ENCODE peak calls at places on chromosome 20, in eight cellular contexts. N is A549, X is HCT116, R is HepG2, U is endothelial cell of umbilical vein, W is K562, Z is H1, Y is GM12878. D is an unnamed sample.

GRCh38 chr20:24102749-24103148 is 114.2 kb upstream of the GGTLC1 start:
- DNase-seq in N (no peak), X (no peak), R (no peak), U (peak), W (no peak), Z (no peak), Y (no peak), D (no peak)

GRCh38 chr20:23002276-23002675 is 32.8 kb upstream of the SSTR4 start:
- DNase-seq in N (no peak), X (no peak), R (no peak), U (no peak), W (no peak), Z (no peak), Y (no peak), D (no peak)

GRCh38 chr20:34701405-34702085 is 2.6 kb upstream of the TP53INP2 start:
- DNase-seq in N (no peak), X (no peak), R (peak), U (no peak), W (no peak), Z (no peak), Y (no peak), D (no peak)

GRCh38 chr20:57313951-57314350 is 15.7 kb upstream of the SPO11 start:
- DNase-seq in N (no peak), X (no peak), R (no peak), U (no peak), W (no peak), Z (no peak), Y (no peak), D (no peak)

GRCh38 chr20:32216396-32217142 is 8.9 kb downstream of the POFUT1 start:
- DNase-seq in N (no peak), X (no peak), R (no peak), U (peak), W (no peak), Z (no peak), Y (no peak), D (no peak)

GRCh38 chr20:805713-806112 is 27.8 kb upstream of the FAM110A start:
- DNase-seq in N (no peak), X (peak), R (no peak), U (no peak), W (no peak), Z (no peak), Y (no peak), D (peak)

GRCh38 chr20:34390769-34391447 is 27.8 kb downstream of the ITCH start:
- DNase-seq in N (peak), X (peak), R (peak), U (peak), W (peak), Z (no peak), Y (no peak), D (peak)

GRCh38 chr20:10521068-10521834 is 86.1 kb downstream of the SLX4IP start:
- DNase-seq in N (peak), X (no peak), R (peak), U (peak), W (no peak), Z (no peak), Y (no peak), D (peak)

GRCh38 chr20:44837949-44838348 is 27.6 kb upstream of the RIMS4 start:
- DNase-seq in N (no peak), X (no peak), R (no peak), U (no peak), W (no peak), Z (no peak), Y (no peak), D (no peak)

GRCh38 chr20:47776639-47777038 is 8.6 kb downstream of the SULF2 start:
- DNase-seq in N (no peak), X (no peak), R (no peak), U (no peak), W (no peak), Z (no peak), Y (no peak), D (no peak)

GRCh38 chr20:7879883-7880282 is 60.4 kb downstream of the HAO1 start:
- DNase-seq in N (no peak), X (no peak), R (peak), U (no peak), W (no peak), Z (no peak), Y (no peak), D (peak)

GRCh38 chr20:47124235-47124717 is 229.6 kb downstream of the EYA2 start:
- DNase-seq in N (no peak), X (no peak), R (no peak), U (no peak), W (no peak), Z (no peak), Y (no peak), D (peak)

GRCh38 chr20:58112017-58112781 is 116.3 kb downstream of the ANKRD60 start:
- DNase-seq in N (peak), X (no peak), R (no peak), U (no peak), W (no peak), Z (no peak), Y (peak), D (peak)

GRCh38 chr20:55782861-55783260 is 222.5 kb downstream of the CBLN4 start:
- DNase-seq in N (no peak), X (no peak), R (no peak), U (no peak), W (no peak), Z (no peak), Y (no peak), D (no peak)

GRCh38 chr20:17281478-17281877 is 54.6 kb downstream of the PCSK2 start:
- DNase-seq in N (no peak), X (peak), R (peak), U (no peak), W (peak), Z (peak), Y (no peak), D (peak)

GRCh38 chr20:13670160-13670559 is 31.4 kb upstream of the TASP1 start:
- DNase-seq in N (no peak), X (no peak), R (no peak), U (no peak), W (no peak), Z (peak), Y (no peak), D (no peak)

GRCh38 chr20:44075191-44075949 is 111.6 kb downstream of the JPH2 start:
- DNase-seq in N (no peak), X (no peak), R (no peak), U (no peak), W (no peak), Z (peak), Y (no peak), D (no peak)

GRCh38 chr20:34473262-34473883 is 42.8 kb upstream of the DYNLRB1 start:
- DNase-seq in N (peak), X (peak), R (peak), U (peak), W (peak), Z (peak), Y (no peak), D (peak)

GRCh38 chr20:52622086-52622485 is 350.1 kb upstream of the TSHZ2 start:
- DNase-seq in N (no peak), X (no peak), R (no peak), U (no peak), W (no peak), Z (no peak), Y (no peak), D (no peak)

GRCh38 chr20:18057106-18057993 is at the start of gene OVOL2:
- DNase-seq in N (no peak), X (peak), R (no peak), U (no peak), W (peak), Z (peak), Y (no peak), D (no peak)

GRCh38 chr20:40331699-40332098 is 357.3 kb downstream of the MAFB start:
- DNase-seq in N (no peak), X (no peak), R (no peak), U (peak), W (no peak), Z (no peak), Y (no peak), D (no peak)

GRCh38 chr20:33732166-33732970 is 572 bp downstream of the ZNF341 start:
- DNase-seq in N (peak), X (peak), R (peak), U (peak), W (peak), Z (peak), Y (peak), D (peak)

GRCh38 chr20:47354388-47354709 is 2.1 kb downstream of the ZMYND8 start:
- DNase-seq in N (no peak), X (no peak), R (no peak), U (no peak), W (no peak), Z (no peak), Y (no peak), D (no peak)

GRCh38 chr20:21529863-21530262 is 16.0 kb upstream of the NKX2-2 start:
- DNase-seq in N (no peak), X (peak), R (peak), U (no peak), W (no peak), Z (no peak), Y (no peak), D (no peak)

GRCh38 chr20:13205848-13206434 is 15.1 kb upstream of the ISM1 start:
- DNase-seq in N (no peak), X (no peak), R (no peak), U (no peak), W (no peak), Z (no peak), Y (no peak), D (no peak)

GRCh38 chr20:21507275-21508229 is 6.3 kb downstream of the NKX2-2 start:
- DNase-seq in N (no peak), X (no peak), R (no peak), U (no peak), W (no peak), Z (peak), Y (no peak), D (no peak)

GRCh38 chr20:4112490-4113420 is 97.4 kb upstream of the RNF24 start:
- DNase-seq in N (no peak), X (no peak), R (no peak), U (peak), W (no peak), Z (peak), Y (peak), D (no peak)

GRCh38 chr20:2616634-2617033 is 35.8 kb upstream of the NOP56 start:
- DNase-seq in N (no peak), X (no peak), R (no peak), U (no peak), W (no peak), Z (no peak), Y (no peak), D (no peak)

GRCh38 chr20:3710703-3711417 is 1.5 kb downstream of the SIGLEC1 start:
- DNase-seq in N (peak), X (peak), R (peak), U (peak), W (peak), Z (peak), Y (no peak), D (peak)

GRCh38 chr20:31517373-31517772 is 3.1 kb downstream of the HM13 start:
- DNase-seq in N (peak), X (peak), R (peak), U (peak), W (peak), Z (peak), Y (no peak), D (peak)

GRCh38 chr20:17505664-17506517 is 25.3 kb downstream of the BFSP1 start:
- DNase-seq in N (no peak), X (no peak), R (peak), U (no peak), W (peak), Z (no peak), Y (no peak), D (peak)

GRCh38 chr20:25318471-25319240 is 70.8 kb downstream of the PYGB start:
- DNase-seq in N (no peak), X (no peak), R (no peak), U (no peak), W (no peak), Z (no peak), Y (peak), D (peak)
- TF ChIP-seq MAX in N (no peak), X (no peak), R (no peak), U (no peak), W (no peak), Z (no peak), Y (peak), D (no peak)

GRCh38 chr20:59850018-59850641 is 83.3 kb downstream of the SYCP2 start:
- DNase-seq in N (peak), X (peak), R (peak), U (peak), W (peak), Z (no peak), Y (peak), D (peak)
- TF ChIP-seq CTCF in N (peak), X (peak), R (peak), U (peak), W (peak), Z (peak), Y (peak), D (peak)

DNA sequence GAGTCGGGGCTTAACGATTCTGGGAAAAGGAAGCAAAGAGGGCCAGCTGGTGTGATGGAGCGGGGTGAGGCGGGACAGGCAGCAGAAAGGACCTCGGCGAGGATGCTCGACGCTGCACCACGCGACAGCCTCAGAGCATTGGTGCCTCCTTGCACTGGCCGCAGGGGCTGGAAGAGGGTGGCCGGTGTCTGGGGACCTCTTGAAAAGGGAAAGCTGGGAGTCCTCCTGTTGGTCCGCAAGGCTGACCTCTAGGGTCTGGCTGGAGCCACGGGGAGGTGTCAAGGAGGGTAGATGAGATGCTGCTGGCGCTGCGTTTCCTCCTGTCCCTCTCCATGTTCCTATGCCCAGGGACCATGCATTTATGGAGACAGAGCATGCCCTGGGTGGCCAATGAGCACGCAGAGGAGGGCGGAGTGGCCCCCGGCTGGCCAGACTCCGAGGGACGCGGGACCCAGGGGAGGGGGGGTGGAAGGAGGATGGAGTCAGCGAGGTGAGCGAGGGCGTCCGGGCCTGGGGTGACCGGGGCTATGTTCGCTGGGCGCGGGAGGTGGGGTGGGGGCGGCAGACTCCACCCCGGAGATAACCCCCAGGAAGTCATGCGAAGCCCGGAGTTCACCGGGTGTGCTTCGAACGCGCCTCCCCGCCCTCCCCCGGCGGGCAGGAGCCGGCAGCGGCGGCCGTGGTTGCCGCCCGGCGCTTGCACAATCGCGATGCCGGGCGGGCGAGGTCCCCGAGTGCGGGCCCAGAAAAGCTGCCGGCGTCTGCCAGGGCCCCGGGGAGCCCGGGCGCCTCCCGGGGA is at the start of gene CYP24A1:
- DNase-seq in N (peak), X (no peak), R (peak), U (no peak), W (no peak), Z (peak), Y (no peak), D (peak)
- H3K4me3 ChIP-seq in N (peak), X (peak), R (peak), U (no peak), W (no peak), Z (peak), Y (no peak), D (no peak)

DNA sequence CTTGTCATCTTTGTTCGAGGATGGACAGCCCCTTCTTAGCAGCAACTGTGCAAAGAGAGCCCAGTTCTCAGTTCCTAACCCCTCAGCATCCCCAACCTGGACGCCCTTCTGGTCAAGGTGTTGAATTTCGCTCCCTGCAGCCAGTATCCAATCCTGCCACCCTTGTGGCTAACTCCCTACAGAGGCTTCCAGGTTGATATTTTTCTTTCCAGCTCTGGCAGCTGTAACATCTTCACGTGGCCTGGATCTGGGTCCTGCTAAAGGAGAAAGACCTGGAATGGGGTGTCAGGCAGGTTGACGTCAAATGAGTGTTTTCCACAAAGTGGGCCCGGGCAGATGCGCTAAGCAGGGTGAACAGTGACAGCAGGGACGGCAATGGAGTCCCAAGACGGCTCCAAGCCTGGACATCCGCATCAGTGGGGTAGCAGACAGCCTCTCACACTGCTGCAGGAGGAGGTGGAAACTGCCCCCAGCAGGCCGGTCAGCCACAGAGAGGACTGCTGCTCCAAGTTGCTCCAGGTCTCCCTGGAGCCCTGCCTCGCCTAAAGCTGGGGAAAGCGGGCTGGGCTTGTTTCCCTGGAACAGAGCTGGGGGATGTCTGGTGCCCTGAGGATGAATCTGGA is 1.0 kb upstream of the YTHDF1 start:
- DNase-seq in N (peak), X (no peak), R (no peak), U (no peak), W (no peak), Z (no peak), Y (no peak), D (no peak)
- TF ChIP-seq MAX in N (no peak), X (no peak), R (no peak), U (no peak), W (no peak), Z (no peak), Y (no peak), D (no peak)

D was measured in NB4.